ENCODE peak calls at places on chromosome 17, in four cellular contexts. D is HFFc6; H is progenitor cell of endocrine pancreas; O is CD4-positive, CD25-positive, alpha-beta regulatory T cell. R is an unnamed sample.

GRCh38 chr17:31657876-31658275 is 201.2 kb downstream of the COPRS start:
- DNase-seq in H (no peak), O (no peak), D (no peak), R (no peak)

GRCh38 chr17:65670667-65671371 is 109.4 kb upstream of the AXIN2 start:
- DNase-seq in H (no peak), D (no peak), O (no peak), R (no peak)

GRCh38 chr17:51435641-51436091 is 175.3 kb downstream of the UTP18 start:
- DNase-seq in D (no peak), O (peak), H (peak), R (no peak)

GRCh38 chr17:45775576-45776011 is 8.5 kb upstream of the CRHR1 start:
- DNase-seq in O (no peak), H (no peak), D (no peak), R (no peak)

GRCh38 chr17:41421116-41421515 is 3.3 kb downstream of the KRT37 start:
- DNase-seq in D (peak), O (no peak), H (no peak), R (no peak)

GRCh38 chr17:2883544-2884203 is 87.4 kb downstream of the RAP1GAP2 start:
- DNase-seq in D (no peak), O (no peak), H (no peak), R (no peak)

GRCh38 chr17:21042434-21043295 is at the start of gene USP22:
- DNase-seq in H (peak), O (no peak), D (no peak), R (no peak)

GRCh38 chr17:74108126-74108705 is 95.3 kb upstream of the RPL38 start:
- DNase-seq in O (no peak), H (no peak), D (no peak), R (no peak)

GRCh38 chr17:43434902-43435319 is 36.1 kb downstream of the ARL4D start:
- DNase-seq in O (no peak), H (no peak), D (no peak), R (no peak)

GRCh38 chr17:81304196-81305015 is 9.3 kb upstream of the SLC38A10 start:
- DNase-seq in H (no peak), O (no peak), D (no peak), R (no peak)

GRCh38 chr17:19573075-19573474 is 39.4 kb downstream of the SLC47A1 start:
- DNase-seq in D (no peak), O (no peak), H (no peak), R (no peak)

GRCh38 chr17:6386041-6386630 is 48.8 kb downstream of the AIPL1 start:
- DNase-seq in D (no peak), H (no peak), O (no peak), R (no peak)

GRCh38 chr17:3981455-3981854 is 17.2 kb upstream of the ATP2A3 start:
- DNase-seq in D (no peak), O (no peak), H (no peak), R (no peak)

GRCh38 chr17:37813753-37814152 is 68.9 kb upstream of the HNF1B start:
- DNase-seq in O (no peak), D (peak), H (no peak), R (no peak)